ENCODE peak calls at places on chromosomes 1 and 21, in four cellular contexts. P is CD4-positive, alpha-beta T cell; E is spleen; V is HL-60. H is an unnamed sample.

GRCh38 chr21:35705888-35706287 is 354.4 kb downstream of the SETD4 start:
- DNase-seq in E (no peak), V (no peak), P (no peak), H (no peak)

GRCh38 chr21:22374218-22374969 is 1376.2 kb downstream of the NCAM2 start:
- DNase-seq in P (no peak), V (no peak), E (peak; percentile 39), H (no peak)

GRCh38 chr1:115118596-115118995 is 29.3 kb upstream of the TSPAN2 start:
- DNase-seq in E (no peak), V (no peak), P (no peak), H (no peak)

GRCh38 chr1:209248649-209249279 is 334.8 kb upstream of the CAMK1G start:
- DNase-seq in V (peak; percentile 6), P (no peak), E (no peak), H (no peak)

GRCh38 chr1:85884372-85885035 is 176.3 kb upstream of the ZNHIT6 start:
- DNase-seq in P (no peak), E (no peak), V (no peak), H (no peak)

GRCh38 chr21:46327711-46328110 is 3.8 kb downstream of the PCNT start:
- DNase-seq in P (no peak), V (no peak), E (no peak), H (no peak)

GRCh38 chr1:238409191-238409846 is 518.6 kb upstream of the ZP4 start:
- DNase-seq in E (no peak), V (no peak), P (no peak), H (no peak)

GRCh38 chr1:63480057-63480456 is 43.0 kb downstream of the ITGB3BP start:
- DNase-seq in P (no peak), V (no peak), E (no peak), H (no peak)

GRCh38 chr1:162717548-162717947 is 73.0 kb upstream of the HSD17B7 start:
- DNase-seq in P (no peak), V (no peak), E (no peak), H (no peak)

GRCh38 chr1:238681021-238681420 is 705.3 kb upstream of the CHRM3 start:
- DNase-seq in V (no peak), E (no peak), P (no peak), H (no peak)

GRCh38 chr1:150513275-150513885 is 2.2 kb upstream of the FALEC start:
- DNase-seq in P (no peak), E (peak; percentile 33), V (no peak), H (no peak)

GRCh38 chr1:55179177-55179835 is 35.9 kb downstream of the USP24 start:
- DNase-seq in P (no peak), V (peak; percentile 48), E (no peak), H (no peak)

DNA sequence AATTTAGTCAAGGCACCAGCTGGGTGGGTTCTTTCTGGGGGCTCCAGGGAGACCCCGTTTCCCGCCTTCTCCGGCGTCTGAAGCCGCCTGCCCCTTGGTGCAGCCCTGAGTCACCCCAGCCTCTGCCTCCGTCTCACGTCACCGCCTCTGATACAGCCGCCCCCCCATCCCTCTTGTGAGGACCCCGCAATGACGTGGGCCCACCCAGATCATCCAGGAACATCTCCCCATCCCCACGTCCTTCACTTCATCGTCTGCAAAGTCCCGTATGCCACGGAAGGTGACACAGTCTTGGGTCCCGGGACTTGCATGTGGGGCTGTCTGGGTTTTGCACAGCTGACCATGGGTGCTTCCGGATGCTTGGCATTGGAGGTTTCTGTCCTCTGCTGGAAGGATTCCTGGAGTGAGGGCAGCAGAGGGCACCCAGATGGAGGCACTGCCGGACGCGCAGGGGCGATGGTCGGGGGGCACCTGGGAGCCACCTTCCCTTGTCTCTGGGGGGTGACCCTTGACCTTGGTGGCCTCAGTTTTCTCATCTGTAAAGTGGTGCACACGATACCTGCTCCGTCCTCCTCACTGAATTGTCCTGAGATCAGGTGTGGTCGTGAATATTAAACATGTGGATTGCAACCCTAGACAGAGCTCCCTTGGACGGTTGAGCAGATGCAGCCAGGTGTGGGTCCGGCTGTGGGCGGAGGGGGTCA is 58.8 kb downstream of the PRKCZ start:
- DNase-seq in E (no peak), P (no peak), V (no peak), H (no peak)
- TF ChIP-seq CTCF in E (no peak), P (no peak), V (no peak), H (no peak)

GRCh38 chr1:36984026-36984425 is 50.3 kb downstream of the GRIK3 start:
- DNase-seq in P (no peak), V (no peak), E (no peak), H (no peak)

GRCh38 chr1:36982708-36983107 is 51.6 kb downstream of the GRIK3 start:
- DNase-seq in V (no peak), P (no peak), E (no peak), H (no peak)

GRCh38 chr1:36987276-36987675 is 47.0 kb downstream of the GRIK3 start:
- DNase-seq in P (no peak), E (no peak), V (no peak), H (no peak)

GRCh38 chr1:36986241-36986955 is 47.9 kb downstream of the GRIK3 start:
- DNase-seq in P (no peak), E (no peak), V (no peak), H (no peak)

DNA sequence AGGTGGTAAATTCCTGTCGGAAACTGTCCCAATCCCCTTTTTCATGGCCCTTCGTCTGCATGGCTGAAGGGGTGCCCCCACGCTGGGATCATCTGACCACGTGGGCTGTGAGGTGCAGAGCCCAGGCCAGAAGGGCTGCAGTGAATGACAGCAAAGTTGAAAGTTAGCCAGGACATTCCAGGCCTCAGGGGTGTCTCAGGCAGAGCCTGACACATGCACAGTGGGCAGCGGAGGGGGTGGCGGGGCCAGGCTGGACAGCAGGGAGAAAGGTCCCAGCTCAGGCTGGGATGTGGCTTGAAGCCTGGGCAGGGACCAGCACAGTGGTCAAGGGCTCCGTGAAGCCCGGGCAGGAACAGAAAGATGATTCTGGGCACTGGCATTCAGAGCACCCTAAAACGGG is 49.6 kb downstream of the GRIK3 start:
- DNase-seq in V (no peak), P (no peak), E (no peak), H (no peak)
- TF ChIP-seq CTCF in V (no peak), P (no peak), E (no peak), H (no peak)

GRCh38 chr1:19744886-19745285 is 54.8 kb downstream of the TMCO4 start:
- DNase-seq in P (no peak), V (no peak), E (no peak), H (no peak)

GRCh38 chr1:19750882-19751276 is 48.8 kb downstream of the TMCO4 start:
- DNase-seq in E (no peak), V (no peak), P (no peak), H (no peak)

GRCh38 chr1:19749685-19750084 is 50.0 kb downstream of the TMCO4 start:
- DNase-seq in P (no peak), E (no peak), V (no peak), H (no peak)

GRCh38 chr1:19750101-19750881 is 49.4 kb downstream of the TMCO4 start:
- DNase-seq in E (no peak), V (no peak), P (no peak), H (no peak)

GRCh38 chr1:19747741-19748140 is 52.0 kb downstream of the TMCO4 start:
- DNase-seq in P (no peak), V (no peak), E (no peak), H (no peak)
- TF ChIP-seq CTCF in P (no peak), V (no peak), E (no peak), H (no peak)

DNA sequence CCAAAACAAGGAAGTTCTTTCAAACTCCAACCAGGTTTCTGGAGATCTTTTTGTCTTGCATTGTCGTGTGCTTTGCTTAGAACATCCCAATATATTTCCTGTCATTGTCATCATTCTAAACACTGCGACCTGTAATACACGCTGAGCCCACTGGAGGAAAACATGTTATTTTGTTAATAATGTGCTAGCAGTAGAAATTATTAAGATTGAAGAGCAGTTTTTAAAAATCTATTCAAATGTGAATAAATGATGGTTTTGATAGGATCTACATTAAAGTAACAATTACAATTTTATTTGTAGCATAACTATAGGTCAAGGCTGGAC is 268.5 kb downstream of the PTPRC start:
- DNase-seq in E (no peak), P (no peak), V (no peak), H (no peak)
- TF ChIP-seq CTCF in E (no peak), P (no peak), V (no peak), H (no peak)

GRCh38 chr1:975896-976683 is 5.8 kb downstream of the PERM1 start:
- DNase-seq in V (no peak), P (peak; percentile 73), E (peak; percentile 88), H (peak; percentile 85)
- TF ChIP-seq CTCF in V (peak; percentile 22), P (peak; percentile 89), E (peak; percentile 47), H (peak; percentile 44)

DNA sequence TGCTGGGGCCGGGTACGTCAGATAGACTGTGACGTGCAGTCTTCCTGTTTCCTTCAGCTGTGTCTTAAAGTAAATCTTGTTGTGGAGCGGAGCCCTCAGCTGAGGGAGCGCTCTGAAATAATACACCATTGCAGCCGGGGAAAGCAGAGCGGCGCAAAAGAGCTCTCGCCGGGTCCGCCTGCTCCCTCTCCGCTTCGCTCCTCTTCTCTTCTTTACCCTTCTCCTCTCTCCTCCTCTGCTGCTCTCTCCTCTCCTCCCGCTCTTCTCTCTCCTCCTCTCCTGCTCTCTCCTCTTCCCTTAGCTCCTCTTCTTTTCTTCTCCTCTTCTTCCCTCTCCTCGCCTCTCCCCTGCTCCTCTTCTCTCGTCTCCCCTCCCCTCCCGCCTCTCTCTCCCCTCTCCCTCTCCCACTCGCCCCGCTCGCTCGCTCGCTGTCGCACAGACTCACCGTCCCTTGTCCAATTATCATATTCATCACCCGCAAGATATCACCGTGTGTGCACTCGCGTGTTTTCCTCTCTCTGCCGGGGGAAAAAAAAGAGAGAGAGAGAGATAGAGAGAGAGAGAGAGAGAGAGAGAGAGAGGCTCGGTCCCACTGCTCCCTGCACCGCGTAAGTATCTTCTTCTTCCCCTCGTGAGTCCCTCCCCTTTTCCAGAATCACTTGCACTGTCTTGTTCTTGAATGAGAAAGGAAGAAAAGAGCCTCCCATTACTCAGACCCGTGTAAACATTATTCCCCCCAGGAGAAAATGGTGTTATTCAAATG is at the start of gene PROX1:
- DNase-seq in E (peak; percentile 85), P (no peak), V (no peak), H (peak; percentile 85)
- TF ChIP-seq CTCF in E (no peak), P (no peak), V (no peak), H (no peak)

GRCh38 chr1:87472716-87473115 is 144.0 kb downstream of the LMO4 start:
- DNase-seq in V (no peak), E (no peak), P (no peak), H (no peak)

GRCh38 chr1:87473203-87473661 is 144.6 kb downstream of the LMO4 start:
- DNase-seq in V (no peak), E (no peak), P (no peak), H (no peak)

GRCh38 chr1:87474098-87474497 is 145.4 kb downstream of the LMO4 start:
- DNase-seq in P (no peak), E (no peak), V (no peak), H (no peak)

GRCh38 chr1:87478231-87478630 is 149.6 kb downstream of the LMO4 start:
- DNase-seq in P (no peak), V (no peak), E (no peak), H (no peak)
- TF ChIP-seq CTCF in P (no peak), V (no peak), E (no peak), H (no peak)

H was measured in mucosa of descending colon.